ENCODE peak calls at places on chromosomes 16 and 17, in four cellular contexts. S, Z, O and M are unnamed samples.

GRCh38 chr17:42290577-42290976 is 2.3 kb downstream of the STAT5A start:
- DNase-seq in S (peak), Z (no peak), O (no peak), M (peak)

GRCh38 chr17:67753026-67753425 is 35.3 kb downstream of the NOL11 start:
- DNase-seq in S (no peak), Z (no peak), O (no peak), M (no peak)

GRCh38 chr16:23509441-23509754 is 896 bp downstream of the GGA2 start:
- DNase-seq in S (no peak), Z (no peak), O (no peak), M (no peak)

GRCh38 chr16:22373662-22374310 is 633 bp downstream of the CDR2 start:
- DNase-seq in S (peak), Z (peak), O (peak), M (peak)

GRCh38 chr16:21666772-21667171 is 3.0 kb downstream of the OTOA start:
- DNase-seq in S (no peak), Z (no peak), O (no peak), M (no peak)

GRCh38 chr16:28951410-28951943 is 740 bp downstream of the NFATC2IP start:
- DNase-seq in S (peak), Z (peak), O (no peak), M (no peak)

GRCh38 chr17:76407509-76407908 is 23.1 kb downstream of the SPHK1 start:
- DNase-seq in S (peak), Z (peak), O (no peak), M (no peak)

GRCh38 chr16:13793788-13794461 is 126.0 kb upstream of the ERCC4 start:
- DNase-seq in S (no peak), Z (no peak), O (no peak), M (no peak)

GRCh38 chr17:78925234-78925633 is at the start of gene TIMP2:
- DNase-seq in S (peak), Z (peak), O (peak), M (peak)

GRCh38 chr17:77498875-77499698 is 358.3 kb downstream of the SEC14L1 start:
- DNase-seq in S (peak), Z (no peak), O (no peak), M (peak)

GRCh38 chr16:86723699-86724098 is 145.3 kb downstream of the FOXL1 start:
- DNase-seq in S (no peak), Z (no peak), O (no peak), M (no peak)

GRCh38 chr17:19363114-19363438 is 553 bp upstream of the B9D1 start:
- DNase-seq in S (no peak), Z (peak), O (no peak), M (no peak)
- TF ChIP-seq CTCF in S (no peak), Z (peak), O (peak), M (no peak)

GRCh38 chr17:51166198-51166986 is at the start of gene NME2:
- DNase-seq in S (peak), Z (peak), O (peak), M (peak)
- TF ChIP-seq CTCF in S (no peak), Z (no peak), O (no peak), M (no peak)

DNA sequence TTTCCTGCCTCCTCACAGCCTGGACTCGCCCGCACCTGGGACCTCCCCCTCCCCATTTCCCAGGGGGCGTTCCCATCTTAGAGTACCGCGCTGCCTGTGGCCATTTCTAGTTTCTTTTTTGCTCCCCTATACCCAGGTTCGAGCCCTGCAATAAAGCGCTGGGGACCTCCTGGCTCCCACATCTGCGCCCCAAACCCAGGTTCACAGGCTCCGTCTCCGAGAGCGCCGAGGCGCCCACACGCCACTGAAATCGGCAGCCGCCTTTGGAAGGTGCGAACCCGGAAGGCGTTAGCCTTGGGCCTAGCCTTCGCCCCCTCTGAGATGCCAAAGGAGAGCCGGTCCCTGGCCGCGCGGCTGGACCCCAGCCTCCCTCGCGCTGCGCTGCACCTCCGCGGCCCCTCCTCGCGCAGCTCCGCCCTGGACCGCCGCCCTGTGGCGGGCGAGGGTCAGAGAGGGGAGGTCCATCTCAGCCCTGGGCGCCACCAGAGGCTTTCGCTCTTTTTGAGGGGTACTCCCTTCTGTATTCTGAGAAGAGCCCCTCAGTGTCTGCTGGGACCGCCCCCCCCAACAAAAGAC is 1.8 kb downstream of the KCNJ12 start:
- DNase-seq in S (no peak), Z (peak), O (peak), M (no peak)
- TF ChIP-seq CTCF in S (no peak), Z (no peak), O (no peak), M (no peak)

GRCh38 chr16:8194795-8195194 is 395.5 kb downstream of the TMEM114 start:
- DNase-seq in S (no peak), Z (no peak), O (peak), M (no peak)
- TF ChIP-seq CTCF in S (no peak), Z (no peak), O (peak), M (no peak)

GRCh38 chr17:46976626-46977270 is 2.3 kb downstream of the RPRML start:
- DNase-seq in S (no peak), Z (no peak), O (no peak), M (no peak)

GRCh38 chr17:46979023-46979870 is at the start of gene RPRML:
- DNase-seq in S (peak), Z (no peak), O (peak), M (no peak)

GRCh38 chr17:46978489-46979022 is 497 bp downstream of the RPRML start:
- DNase-seq in S (no peak), Z (no peak), O (peak), M (no peak)

GRCh38 chr17:46977750-46978488 is 1.1 kb downstream of the RPRML start:
- DNase-seq in S (peak), Z (no peak), O (no peak), M (no peak)

DNA sequence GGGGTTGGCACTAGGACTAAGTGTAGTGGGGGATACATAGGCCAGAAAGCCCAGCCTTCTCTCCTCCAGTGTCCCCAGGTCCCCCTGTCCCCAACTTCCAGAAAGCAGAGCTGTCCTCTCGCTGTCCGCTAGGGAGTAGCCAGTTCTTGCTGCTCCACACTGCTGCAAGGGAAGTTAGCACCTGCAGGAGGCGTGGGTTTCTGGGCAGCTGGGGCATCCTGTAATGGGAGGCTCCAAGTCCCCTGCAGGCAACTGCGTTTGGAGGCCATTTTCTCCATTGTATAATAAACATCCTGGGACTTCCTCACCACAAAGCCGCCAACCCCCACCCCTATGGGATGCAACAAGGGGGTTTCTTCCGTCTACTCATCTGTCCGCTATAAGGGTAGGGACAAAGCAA is 1.7 kb downstream of the RPRML start:
- DNase-seq in S (peak), Z (no peak), O (peak), M (no peak)
- TF ChIP-seq CTCF in S (no peak), Z (no peak), O (no peak), M (peak)

GRCh38 chr16:590165-590874 is 454 bp downstream of the RAB40C start:
- DNase-seq in S (peak), Z (peak), O (peak), M (peak)

GRCh38 chr16:588889-589657 is 793 bp upstream of the RAB40C start:
- DNase-seq in S (peak), Z (peak), O (peak), M (peak)

GRCh38 chr16:590875-591200 is 972 bp downstream of the RAB40C start:
- DNase-seq in S (no peak), Z (no peak), O (no peak), M (no peak)

GRCh38 chr16:588639-588888 is 1.3 kb upstream of the RAB40C start:
- DNase-seq in S (peak), Z (no peak), O (peak), M (peak)

DNA sequence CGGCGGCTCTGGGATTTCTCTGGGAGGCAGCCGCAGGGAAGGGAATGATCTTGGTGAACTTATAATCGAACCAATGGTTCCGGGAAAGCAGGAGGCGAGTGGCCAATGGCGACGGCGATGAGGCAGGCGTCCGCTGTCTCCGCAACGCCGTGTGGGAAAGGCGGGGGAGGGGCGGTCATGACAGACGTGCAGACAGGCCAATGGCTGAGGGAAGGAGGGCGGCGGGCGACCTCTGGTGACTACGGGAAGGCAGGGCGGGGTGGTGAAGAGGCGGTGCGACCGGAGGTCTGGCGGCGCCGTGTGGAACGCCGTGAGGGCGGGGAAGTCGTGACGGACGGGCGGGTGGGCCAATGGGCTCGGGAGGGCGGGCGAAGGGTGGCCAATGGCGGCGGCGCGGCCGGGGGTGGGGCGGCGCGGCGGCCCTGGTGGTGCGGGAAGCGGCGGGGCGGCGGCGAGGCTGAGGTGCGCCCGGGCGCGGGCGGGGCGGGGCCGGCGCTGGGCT is at the start of gene RAB40C:
- DNase-seq in S (peak), Z (peak), O (peak), M (peak)
- TF ChIP-seq CTCF in S (peak), Z (no peak), O (no peak), M (peak)